ENCODE peak calls at places on chromosomes 16 and 17, in six cellular contexts. One of them, this sample, is unnamed. For H3K4me1, the result is how much of the 10 kb centered on the place peaks cover.

GRCh38 chr17:37483311-37484039 is 6.2 kb upstream of the DUSP14 start:
- DNase-seq in CD4-positive, CD25-positive, alpha-beta regulatory T cell: no peak
- DNase-seq in mucosa of descending colon: no peak
- DNase-seq in A549: peak
- DNase-seq in cardiac muscle cell: no peak
- DNase-seq in CD4-positive, alpha-beta memory T cell: no peak
- DNase-seq in this sample: no peak

GRCh38 chr17:67161573-67161972 is 83.4 kb downstream of the HELZ start:
- DNase-seq in mucosa of descending colon: no peak
- DNase-seq in A549: no peak
- DNase-seq in cardiac muscle cell: no peak
- DNase-seq in CD4-positive, alpha-beta memory T cell: no peak
- DNase-seq in CD4-positive, CD25-positive, alpha-beta regulatory T cell: no peak
- DNase-seq in this sample: no peak

GRCh38 chr17:7004398-7005253 is 7.8 kb upstream of the RNASEK start:
- DNase-seq in mucosa of descending colon: no peak
- DNase-seq in cardiac muscle cell: peak
- DNase-seq in CD4-positive, alpha-beta memory T cell: peak
- DNase-seq in A549: peak
- DNase-seq in CD4-positive, CD25-positive, alpha-beta regulatory T cell: peak
- DNase-seq in this sample: no peak

GRCh38 chr16:11312718-11313492 is 31.8 kb upstream of the PRM1 start:
- DNase-seq in A549: peak
- DNase-seq in CD4-positive, CD25-positive, alpha-beta regulatory T cell: no peak
- DNase-seq in cardiac muscle cell: no peak
- DNase-seq in mucosa of descending colon: peak
- DNase-seq in CD4-positive, alpha-beta memory T cell: peak
- DNase-seq in this sample: no peak

GRCh38 chr17:81741049-81741593 is 29.0 kb downstream of the SLC25A10 start:
- DNase-seq in A549: no peak
- DNase-seq in CD4-positive, CD25-positive, alpha-beta regulatory T cell: no peak
- DNase-seq in mucosa of descending colon: no peak
- DNase-seq in CD4-positive, alpha-beta memory T cell: no peak
- DNase-seq in cardiac muscle cell: no peak
- DNase-seq in this sample: no peak

GRCh38 chr16:67207857-67208524 is 9.1 kb downstream of the ELMO3 start:
- DNase-seq in mucosa of descending colon: no peak
- DNase-seq in cardiac muscle cell: no peak
- DNase-seq in CD4-positive, alpha-beta memory T cell: no peak
- DNase-seq in A549: peak
- DNase-seq in CD4-positive, CD25-positive, alpha-beta regulatory T cell: no peak
- DNase-seq in this sample: peak

GRCh38 chr16:3364774-3365427 is 9.2 kb downstream of the OR2C1 start:
- DNase-seq in cardiac muscle cell: no peak
- DNase-seq in A549: peak
- DNase-seq in mucosa of descending colon: peak
- DNase-seq in CD4-positive, CD25-positive, alpha-beta regulatory T cell: peak
- DNase-seq in CD4-positive, alpha-beta memory T cell: peak
- DNase-seq in this sample: peak

GRCh38 chr16:85137323-85138072 is 25.2 kb upstream of the CIBAR2 start:
- DNase-seq in cardiac muscle cell: peak
- DNase-seq in mucosa of descending colon: peak
- DNase-seq in CD4-positive, CD25-positive, alpha-beta regulatory T cell: no peak
- DNase-seq in CD4-positive, alpha-beta memory T cell: no peak
- DNase-seq in A549: peak
- DNase-seq in this sample: peak

GRCh38 chr17:19250421-19251141 is 13.4 kb downstream of the EPN2 start:
- DNase-seq in mucosa of descending colon: no peak
- DNase-seq in CD4-positive, alpha-beta memory T cell: no peak
- DNase-seq in A549: no peak
- DNase-seq in CD4-positive, CD25-positive, alpha-beta regulatory T cell: no peak
- DNase-seq in cardiac muscle cell: no peak
- DNase-seq in this sample: peak

GRCh38 chr16:21611546-21612384 is 12.4 kb downstream of the METTL9 start:
- DNase-seq in A549: no peak
- DNase-seq in cardiac muscle cell: no peak
- DNase-seq in CD4-positive, alpha-beta memory T cell: no peak
- DNase-seq in mucosa of descending colon: no peak
- DNase-seq in CD4-positive, CD25-positive, alpha-beta regulatory T cell: no peak
- DNase-seq in this sample: no peak

GRCh38 chr16:2147981-2148671 is at the start of gene RAB26:
- DNase-seq in CD4-positive, CD25-positive, alpha-beta regulatory T cell: peak
- DNase-seq in CD4-positive, alpha-beta memory T cell: peak
- DNase-seq in A549: peak
- DNase-seq in cardiac muscle cell: peak
- DNase-seq in mucosa of descending colon: peak
- DNase-seq in this sample: peak

GRCh38 chr17:30920683-30921543 is 832 bp upstream of the ADAP2 start:
- DNase-seq in A549: no peak
- DNase-seq in mucosa of descending colon: no peak
- DNase-seq in cardiac muscle cell: no peak
- DNase-seq in CD4-positive, CD25-positive, alpha-beta regulatory T cell: no peak
- DNase-seq in CD4-positive, alpha-beta memory T cell: no peak
- DNase-seq in this sample: no peak

GRCh38 chr16:82192665-82193064 is 22.6 kb upstream of the MPHOSPH6 start:
- DNase-seq in CD4-positive, alpha-beta memory T cell: peak
- DNase-seq in A549: no peak
- DNase-seq in mucosa of descending colon: no peak
- DNase-seq in CD4-positive, CD25-positive, alpha-beta regulatory T cell: no peak
- DNase-seq in cardiac muscle cell: no peak
- DNase-seq in this sample: peak

GRCh38 chr17:16427020-16427419 is 11.6 kb downstream of the TRPV2 start:
- DNase-seq in mucosa of descending colon: no peak
- DNase-seq in CD4-positive, CD25-positive, alpha-beta regulatory T cell: no peak
- DNase-seq in CD4-positive, alpha-beta memory T cell: no peak
- DNase-seq in cardiac muscle cell: no peak
- DNase-seq in A549: no peak
- DNase-seq in this sample: no peak

GRCh38 chr16:15961060-15961511 is 11.7 kb downstream of the ABCC1 start:
- DNase-seq in cardiac muscle cell: no peak
- DNase-seq in mucosa of descending colon: no peak
- DNase-seq in CD4-positive, alpha-beta memory T cell: peak
- DNase-seq in CD4-positive, CD25-positive, alpha-beta regulatory T cell: peak
- DNase-seq in A549: no peak
- DNase-seq in this sample: no peak

GRCh38 chr16:66832661-66833305 is 2.0 kb upstream of the NAE1 start:
- DNase-seq in cardiac muscle cell: no peak
- DNase-seq in mucosa of descending colon: no peak
- DNase-seq in A549: no peak
- DNase-seq in CD4-positive, alpha-beta memory T cell: no peak
- DNase-seq in CD4-positive, CD25-positive, alpha-beta regulatory T cell: no peak
- DNase-seq in this sample: no peak

GRCh38 chr16:89473136-89473712 is 17.1 kb downstream of the ANKRD11 start:
- DNase-seq in CD4-positive, CD25-positive, alpha-beta regulatory T cell: no peak
- DNase-seq in mucosa of descending colon: no peak
- DNase-seq in cardiac muscle cell: no peak
- DNase-seq in A549: no peak
- DNase-seq in CD4-positive, alpha-beta memory T cell: no peak
- DNase-seq in this sample: no peak

GRCh38 chr17:73533127-73533526 is 111.1 kb downstream of the SDK2 start:
- DNase-seq in CD4-positive, CD25-positive, alpha-beta regulatory T cell: no peak
- DNase-seq in CD4-positive, alpha-beta memory T cell: no peak
- DNase-seq in mucosa of descending colon: no peak
- DNase-seq in cardiac muscle cell: no peak
- DNase-seq in A549: no peak
- DNase-seq in this sample: peak

GRCh38 chr17:62162898-62163297 is 97.8 kb upstream of the MED13 start:
- DNase-seq in A549: no peak
- DNase-seq in mucosa of descending colon: no peak
- DNase-seq in cardiac muscle cell: no peak
- DNase-seq in CD4-positive, CD25-positive, alpha-beta regulatory T cell: no peak
- DNase-seq in CD4-positive, alpha-beta memory T cell: no peak
- DNase-seq in this sample: no peak

GRCh38 chr17:11144358-11145233 is 96.4 kb upstream of the SHISA6 start:
- DNase-seq in mucosa of descending colon: no peak
- DNase-seq in CD4-positive, alpha-beta memory T cell: no peak
- DNase-seq in CD4-positive, CD25-positive, alpha-beta regulatory T cell: no peak
- DNase-seq in A549: peak
- DNase-seq in cardiac muscle cell: peak
- DNase-seq in this sample: peak

GRCh38 chr17:46158323-46159296 is 34.6 kb downstream of the KANSL1 start:
- DNase-seq in A549: no peak
- DNase-seq in cardiac muscle cell: no peak
- DNase-seq in CD4-positive, alpha-beta memory T cell: no peak
- DNase-seq in CD4-positive, CD25-positive, alpha-beta regulatory T cell: no peak
- DNase-seq in mucosa of descending colon: no peak
- DNase-seq in this sample: no peak

GRCh38 chr17:46160169-46160568 is 33.1 kb downstream of the KANSL1 start:
- DNase-seq in A549: no peak
- DNase-seq in CD4-positive, alpha-beta memory T cell: no peak
- DNase-seq in mucosa of descending colon: no peak
- DNase-seq in cardiac muscle cell: no peak
- DNase-seq in CD4-positive, CD25-positive, alpha-beta regulatory T cell: no peak
- DNase-seq in this sample: no peak

GRCh38 chr17:46157443-46158107 is 35.7 kb downstream of the KANSL1 start:
- DNase-seq in A549: no peak
- DNase-seq in CD4-positive, CD25-positive, alpha-beta regulatory T cell: no peak
- DNase-seq in mucosa of descending colon: no peak
- DNase-seq in CD4-positive, alpha-beta memory T cell: no peak
- DNase-seq in cardiac muscle cell: no peak
- DNase-seq in this sample: no peak

GRCh38 chr17:46162871-46163270 is 30.4 kb downstream of the KANSL1 start:
- DNase-seq in CD4-positive, alpha-beta memory T cell: no peak
- DNase-seq in A549: no peak
- DNase-seq in cardiac muscle cell: no peak
- DNase-seq in mucosa of descending colon: no peak
- DNase-seq in CD4-positive, CD25-positive, alpha-beta regulatory T cell: no peak
- DNase-seq in this sample: no peak

DNA sequence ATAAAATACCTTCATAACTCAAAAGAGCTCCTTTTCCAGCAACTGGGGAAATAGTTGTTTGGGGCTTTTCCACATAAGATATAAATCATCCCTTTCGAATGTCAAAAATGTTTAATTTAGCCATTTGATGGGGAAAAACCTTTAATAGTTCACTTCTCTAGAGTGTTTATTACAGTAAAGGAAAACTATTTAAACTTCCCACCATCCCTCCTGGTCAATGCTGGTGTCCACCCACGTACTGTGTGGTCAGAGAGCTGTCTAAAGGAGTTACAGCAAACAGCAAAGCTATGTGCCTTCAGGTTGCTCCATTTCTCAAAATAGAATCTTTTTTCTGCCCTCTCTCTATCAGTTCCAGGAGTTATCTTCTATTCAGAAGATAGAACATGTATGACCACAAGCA is 33.5 kb downstream of the KANSL1 start:
- DNase-seq in CD4-positive, CD25-positive, alpha-beta regulatory T cell: no peak
- DNase-seq in CD4-positive, alpha-beta memory T cell: no peak
- DNase-seq in mucosa of descending colon: no peak
- DNase-seq in cardiac muscle cell: no peak
- DNase-seq in A549: no peak
- DNase-seq in this sample: no peak
- H3K4me1 ChIP-seq in CD4-positive, CD25-positive, alpha-beta regulatory T cell: half or more
- H3K4me1 ChIP-seq in CD4-positive, alpha-beta memory T cell: half or more
- H3K4me1 ChIP-seq in mucosa of descending colon: under half
- H3K4me1 ChIP-seq in cardiac muscle cell: under half
- H3K4me1 ChIP-seq in A549: half or more
- H3K4me1 ChIP-seq in this sample: half or more

GRCh38 chr16:24918641-24919040 is 72.9 kb downstream of the SLC5A11 start:
- DNase-seq in CD4-positive, alpha-beta memory T cell: no peak
- DNase-seq in cardiac muscle cell: no peak
- DNase-seq in A549: no peak
- DNase-seq in mucosa of descending colon: no peak
- DNase-seq in CD4-positive, CD25-positive, alpha-beta regulatory T cell: no peak
- DNase-seq in this sample: no peak
- H3K4me1 ChIP-seq in CD4-positive, alpha-beta memory T cell: under half
- H3K4me1 ChIP-seq in cardiac muscle cell: under half
- H3K4me1 ChIP-seq in A549: under half
- H3K4me1 ChIP-seq in mucosa of descending colon: under half
- H3K4me1 ChIP-seq in CD4-positive, CD25-positive, alpha-beta regulatory T cell: under half
- H3K4me1 ChIP-seq in this sample: under half

DNA sequence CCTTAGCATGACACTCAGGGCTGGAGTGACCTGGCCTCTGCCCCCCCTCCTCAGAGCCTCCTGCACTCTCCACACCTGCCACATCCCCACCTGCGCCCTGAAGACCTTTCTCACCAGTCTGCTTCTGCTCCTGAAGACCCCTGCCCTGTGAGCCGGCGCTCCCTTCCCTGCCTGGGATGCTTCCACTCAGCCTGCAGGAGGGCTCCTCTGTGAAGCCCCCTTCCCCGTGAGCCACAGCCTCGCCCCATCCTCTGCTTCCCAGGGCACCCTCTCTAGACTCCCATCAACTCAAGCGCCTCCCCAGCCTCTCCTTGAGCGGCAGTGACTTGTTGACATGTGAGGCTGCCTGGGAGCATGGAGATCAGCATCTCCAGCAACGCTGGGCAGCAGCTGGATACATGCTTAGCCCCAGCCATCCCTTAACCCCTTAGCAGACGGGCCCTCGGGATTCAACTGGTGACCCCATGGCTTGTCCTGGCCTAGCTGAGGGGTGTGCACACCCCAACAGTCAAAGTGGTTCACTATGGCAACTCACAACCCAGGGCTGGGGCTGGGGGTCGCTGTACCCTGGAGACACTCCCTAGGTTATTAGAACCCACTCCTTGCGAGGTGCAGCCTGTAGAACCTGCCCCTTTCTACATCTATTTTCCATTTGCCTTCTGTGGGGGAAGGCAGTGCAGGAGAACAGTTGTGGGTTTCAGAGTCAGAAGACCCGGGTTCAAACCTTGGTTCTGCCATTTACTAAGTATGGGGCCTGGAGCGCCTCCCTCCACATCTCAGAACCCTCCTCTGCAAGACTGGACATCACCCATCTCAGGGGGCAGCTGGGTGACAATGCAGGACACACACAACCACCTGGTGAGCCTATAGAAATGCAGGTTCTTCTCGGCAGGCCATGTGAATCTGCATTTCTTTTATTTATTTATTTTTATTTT is 21.5 kb downstream of the TMEM235 start:
- DNase-seq in CD4-positive, alpha-beta memory T cell: no peak
- DNase-seq in cardiac muscle cell: no peak
- DNase-seq in mucosa of descending colon: no peak
- DNase-seq in A549: no peak
- DNase-seq in CD4-positive, CD25-positive, alpha-beta regulatory T cell: no peak
- DNase-seq in this sample: no peak
- H3K4me1 ChIP-seq in CD4-positive, alpha-beta memory T cell: half or more
- H3K4me1 ChIP-seq in cardiac muscle cell: under half
- H3K4me1 ChIP-seq in mucosa of descending colon: under half
- H3K4me1 ChIP-seq in A549: under half
- H3K4me1 ChIP-seq in CD4-positive, CD25-positive, alpha-beta regulatory T cell: half or more
- H3K4me1 ChIP-seq in this sample: under half

GRCh38 chr16:75258807-75259141 is 7.3 kb upstream of the BCAR1 start:
- DNase-seq in CD4-positive, alpha-beta memory T cell: no peak
- DNase-seq in CD4-positive, CD25-positive, alpha-beta regulatory T cell: no peak
- DNase-seq in A549: no peak
- DNase-seq in cardiac muscle cell: no peak
- DNase-seq in mucosa of descending colon: no peak
- DNase-seq in this sample: no peak

GRCh38 chr16:75256871-75257343 is 5.5 kb upstream of the BCAR1 start:
- DNase-seq in mucosa of descending colon: peak
- DNase-seq in CD4-positive, alpha-beta memory T cell: no peak
- DNase-seq in cardiac muscle cell: no peak
- DNase-seq in CD4-positive, CD25-positive, alpha-beta regulatory T cell: no peak
- DNase-seq in A549: no peak
- DNase-seq in this sample: no peak

GRCh38 chr16:75260856-75261589 is 9.6 kb upstream of the BCAR1 start:
- DNase-seq in CD4-positive, CD25-positive, alpha-beta regulatory T cell: no peak
- DNase-seq in CD4-positive, alpha-beta memory T cell: no peak
- DNase-seq in cardiac muscle cell: no peak
- DNase-seq in A549: no peak
- DNase-seq in mucosa of descending colon: no peak
- DNase-seq in this sample: no peak

GRCh38 chr16:75256059-75256870 is 4.8 kb upstream of the BCAR1 start:
- DNase-seq in cardiac muscle cell: peak
- DNase-seq in CD4-positive, CD25-positive, alpha-beta regulatory T cell: no peak
- DNase-seq in mucosa of descending colon: no peak
- DNase-seq in A549: no peak
- DNase-seq in CD4-positive, alpha-beta memory T cell: no peak
- DNase-seq in this sample: peak

GRCh38 chr16:75257886-75258806 is 6.7 kb upstream of the BCAR1 start:
- DNase-seq in cardiac muscle cell: no peak
- DNase-seq in mucosa of descending colon: no peak
- DNase-seq in A549: no peak
- DNase-seq in CD4-positive, CD25-positive, alpha-beta regulatory T cell: no peak
- DNase-seq in CD4-positive, alpha-beta memory T cell: no peak
- DNase-seq in this sample: no peak
- H3K4me1 ChIP-seq in cardiac muscle cell: half or more
- H3K4me1 ChIP-seq in mucosa of descending colon: under half
- H3K4me1 ChIP-seq in A549: half or more
- H3K4me1 ChIP-seq in CD4-positive, CD25-positive, alpha-beta regulatory T cell: under half
- H3K4me1 ChIP-seq in CD4-positive, alpha-beta memory T cell: under half
- H3K4me1 ChIP-seq in this sample: half or more

This sample was measured in adrenal gland.